ENCODE peak calls at places on chromosomes 1 and 21, in seven cellular contexts. One of them, this sample, is unnamed. For H3K4me1, the result is how much of the 10 kb centered on the place peaks cover.

GRCh38 chr21:45227735-45228134 is 60.0 kb downstream of the POFUT2 start:
- DNase-seq in cardiac muscle cell: no peak
- DNase-seq in adrenal gland: no peak
- DNase-seq in mammary epithelial cell: no peak
- DNase-seq in SK-N-SH: peak
- DNase-seq in MM.1S: no peak
- DNase-seq in pancreas: no peak
- DNase-seq in this sample: no peak

GRCh38 chr1:160858127-160858909 is 4.4 kb downstream of the CD244 start:
- DNase-seq in cardiac muscle cell: no peak
- DNase-seq in adrenal gland: no peak
- DNase-seq in mammary epithelial cell: no peak
- DNase-seq in SK-N-SH: no peak
- DNase-seq in MM.1S: no peak
- DNase-seq in pancreas: no peak
- DNase-seq in this sample: no peak

GRCh38 chr1:81304187-81304586 is 496.5 kb upstream of the ADGRL2 start:
- DNase-seq in cardiac muscle cell: no peak
- DNase-seq in adrenal gland: no peak
- DNase-seq in mammary epithelial cell: peak
- DNase-seq in SK-N-SH: peak
- DNase-seq in MM.1S: no peak
- DNase-seq in pancreas: no peak
- DNase-seq in this sample: no peak

GRCh38 chr1:43531453-43531905 is 796 bp downstream of the PTPRF start:
- DNase-seq in cardiac muscle cell: peak
- DNase-seq in adrenal gland: no peak
- DNase-seq in mammary epithelial cell: no peak
- DNase-seq in SK-N-SH: peak
- DNase-seq in MM.1S: no peak
- DNase-seq in pancreas: peak
- DNase-seq in this sample: no peak

GRCh38 chr1:152442765-152443164 is 28.7 kb upstream of the CRNN start:
- DNase-seq in cardiac muscle cell: no peak
- DNase-seq in adrenal gland: no peak
- DNase-seq in mammary epithelial cell: peak
- DNase-seq in SK-N-SH: no peak
- DNase-seq in MM.1S: no peak
- DNase-seq in pancreas: no peak
- DNase-seq in this sample: no peak

GRCh38 chr1:29508458-29509107 is 272.3 kb downstream of the PTPRU start:
- DNase-seq in cardiac muscle cell: no peak
- DNase-seq in adrenal gland: no peak
- DNase-seq in mammary epithelial cell: no peak
- DNase-seq in SK-N-SH: no peak
- DNase-seq in MM.1S: no peak
- DNase-seq in pancreas: peak
- DNase-seq in this sample: no peak

GRCh38 chr1:46820560-46821060 is 21.8 kb downstream of the CYP4B1 start:
- DNase-seq in cardiac muscle cell: no peak
- DNase-seq in adrenal gland: peak
- DNase-seq in mammary epithelial cell: no peak
- DNase-seq in SK-N-SH: no peak
- DNase-seq in MM.1S: no peak
- DNase-seq in pancreas: no peak
- DNase-seq in this sample: no peak

GRCh38 chr1:248863011-248863881 is 4.4 kb upstream of the ZNF692 start:
- DNase-seq in cardiac muscle cell: peak
- DNase-seq in adrenal gland: peak
- DNase-seq in mammary epithelial cell: peak
- DNase-seq in SK-N-SH: peak
- DNase-seq in MM.1S: peak
- DNase-seq in pancreas: peak
- DNase-seq in this sample: no peak

GRCh38 chr1:18572022-18572920 is 58.4 kb upstream of the PAX7 start:
- DNase-seq in cardiac muscle cell: no peak
- DNase-seq in adrenal gland: no peak
- DNase-seq in mammary epithelial cell: no peak
- DNase-seq in SK-N-SH: no peak
- DNase-seq in MM.1S: no peak
- DNase-seq in pancreas: no peak
- DNase-seq in this sample: no peak

GRCh38 chr1:50422675-50422945 is 633 bp downstream of the DMRTA2 start:
- DNase-seq in cardiac muscle cell: no peak
- DNase-seq in adrenal gland: no peak
- DNase-seq in mammary epithelial cell: no peak
- DNase-seq in SK-N-SH: no peak
- DNase-seq in MM.1S: no peak
- DNase-seq in pancreas: no peak
- DNase-seq in this sample: no peak

GRCh38 chr1:59238535-59238934 is 58.4 kb upstream of the FGGY start:
- DNase-seq in cardiac muscle cell: no peak
- DNase-seq in adrenal gland: no peak
- DNase-seq in mammary epithelial cell: no peak
- DNase-seq in SK-N-SH: no peak
- DNase-seq in MM.1S: no peak
- DNase-seq in pancreas: no peak
- DNase-seq in this sample: no peak

GRCh38 chr1:200364121-200364759 is 45.6 kb downstream of the ZNF281 start:
- DNase-seq in cardiac muscle cell: no peak
- DNase-seq in adrenal gland: no peak
- DNase-seq in mammary epithelial cell: no peak
- DNase-seq in SK-N-SH: no peak
- DNase-seq in MM.1S: no peak
- DNase-seq in pancreas: no peak
- DNase-seq in this sample: no peak

GRCh38 chr1:214586621-214587020 is 16.4 kb upstream of the CENPF start:
- DNase-seq in cardiac muscle cell: no peak
- DNase-seq in adrenal gland: no peak
- DNase-seq in mammary epithelial cell: no peak
- DNase-seq in SK-N-SH: no peak
- DNase-seq in MM.1S: no peak
- DNase-seq in pancreas: no peak
- DNase-seq in this sample: no peak

GRCh38 chr1:38656741-38657140 is 202.8 kb downstream of the RRAGC start:
- DNase-seq in cardiac muscle cell: no peak
- DNase-seq in adrenal gland: no peak
- DNase-seq in mammary epithelial cell: no peak
- DNase-seq in SK-N-SH: no peak
- DNase-seq in MM.1S: no peak
- DNase-seq in pancreas: no peak
- DNase-seq in this sample: no peak

GRCh38 chr1:234751678-234752077 is 141.7 kb upstream of the IRF2BP2 start:
- DNase-seq in cardiac muscle cell: no peak
- DNase-seq in adrenal gland: no peak
- DNase-seq in mammary epithelial cell: no peak
- DNase-seq in SK-N-SH: no peak
- DNase-seq in MM.1S: no peak
- DNase-seq in pancreas: no peak
- DNase-seq in this sample: no peak

GRCh38 chr1:100896481-100896982 is 642 bp downstream of the SLC30A7 start:
- DNase-seq in cardiac muscle cell: peak
- DNase-seq in adrenal gland: peak
- DNase-seq in mammary epithelial cell: peak
- DNase-seq in SK-N-SH: peak
- DNase-seq in MM.1S: peak
- DNase-seq in pancreas: no peak
- DNase-seq in this sample: no peak

GRCh38 chr1:150066838-150067183 is 765 bp upstream of the VPS45 start:
- DNase-seq in cardiac muscle cell: peak
- DNase-seq in adrenal gland: no peak
- DNase-seq in mammary epithelial cell: no peak
- DNase-seq in SK-N-SH: no peak
- DNase-seq in MM.1S: peak
- DNase-seq in pancreas: peak
- DNase-seq in this sample: no peak

GRCh38 chr1:48673725-48674124 is 103.0 kb downstream of the BEND5 start:
- DNase-seq in cardiac muscle cell: peak
- DNase-seq in adrenal gland: no peak
- DNase-seq in mammary epithelial cell: no peak
- DNase-seq in SK-N-SH: no peak
- DNase-seq in MM.1S: no peak
- DNase-seq in pancreas: no peak
- DNase-seq in this sample: no peak

GRCh38 chr1:48670234-48671020 is 106.3 kb downstream of the BEND5 start:
- DNase-seq in cardiac muscle cell: no peak
- DNase-seq in adrenal gland: peak
- DNase-seq in mammary epithelial cell: no peak
- DNase-seq in SK-N-SH: no peak
- DNase-seq in MM.1S: no peak
- DNase-seq in pancreas: no peak
- DNase-seq in this sample: no peak

GRCh38 chr1:48668339-48668738 is 108.4 kb downstream of the BEND5 start:
- DNase-seq in cardiac muscle cell: no peak
- DNase-seq in adrenal gland: no peak
- DNase-seq in mammary epithelial cell: no peak
- DNase-seq in SK-N-SH: no peak
- DNase-seq in MM.1S: no peak
- DNase-seq in pancreas: no peak
- DNase-seq in this sample: no peak

GRCh38 chr1:48674641-48675040 is 102.0 kb downstream of the BEND5 start:
- DNase-seq in cardiac muscle cell: no peak
- DNase-seq in adrenal gland: no peak
- DNase-seq in mammary epithelial cell: peak
- DNase-seq in SK-N-SH: peak
- DNase-seq in MM.1S: no peak
- DNase-seq in pancreas: no peak
- DNase-seq in this sample: no peak

DNA sequence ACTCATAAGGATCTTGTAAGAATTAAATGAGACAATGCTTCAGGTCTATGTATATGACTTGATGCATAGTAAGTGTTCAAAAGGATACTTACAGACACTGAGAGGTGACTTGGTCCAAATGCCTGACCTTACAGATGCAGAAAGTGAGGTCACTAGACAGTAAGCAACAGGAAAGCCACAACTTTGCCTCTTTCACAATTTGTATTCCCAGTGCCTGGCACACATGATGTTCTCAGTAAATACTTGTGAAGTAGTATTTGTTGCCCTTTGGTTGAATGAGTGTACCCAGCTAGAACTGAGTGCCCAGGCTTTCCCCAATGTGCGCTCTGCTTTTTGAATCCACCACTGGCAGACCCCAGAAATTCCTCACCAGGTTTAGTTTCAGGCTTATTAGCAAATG is 105.1 kb downstream of the BEND5 start:
- DNase-seq in cardiac muscle cell: no peak
- DNase-seq in adrenal gland: no peak
- DNase-seq in mammary epithelial cell: no peak
- DNase-seq in SK-N-SH: no peak
- DNase-seq in MM.1S: no peak
- DNase-seq in pancreas: no peak
- DNase-seq in this sample: no peak
- H3K4me1 ChIP-seq in cardiac muscle cell: under half
- H3K4me1 ChIP-seq in adrenal gland: under half
- H3K4me1 ChIP-seq in mammary epithelial cell: under half
- H3K4me1 ChIP-seq in SK-N-SH: under half
- H3K4me1 ChIP-seq in MM.1S: under half
- H3K4me1 ChIP-seq in pancreas: under half
- H3K4me1 ChIP-seq in this sample: under half

GRCh38 chr1:205670143-205670431 is 10.2 kb downstream of the SLC45A3 start:
- DNase-seq in cardiac muscle cell: no peak
- DNase-seq in adrenal gland: no peak
- DNase-seq in mammary epithelial cell: no peak
- DNase-seq in SK-N-SH: peak
- DNase-seq in MM.1S: no peak
- DNase-seq in pancreas: no peak
- DNase-seq in this sample: no peak

GRCh38 chr1:205670611-205671430 is 9.5 kb downstream of the SLC45A3 start:
- DNase-seq in cardiac muscle cell: peak
- DNase-seq in adrenal gland: no peak
- DNase-seq in mammary epithelial cell: no peak
- DNase-seq in SK-N-SH: peak
- DNase-seq in MM.1S: no peak
- DNase-seq in pancreas: no peak
- DNase-seq in this sample: no peak

GRCh38 chr1:205667909-205668643 is 12.2 kb downstream of the SLC45A3 start:
- DNase-seq in cardiac muscle cell: no peak
- DNase-seq in adrenal gland: no peak
- DNase-seq in mammary epithelial cell: peak
- DNase-seq in SK-N-SH: no peak
- DNase-seq in MM.1S: no peak
- DNase-seq in pancreas: no peak
- DNase-seq in this sample: no peak

GRCh38 chr1:205669341-205670142 is 10.8 kb downstream of the SLC45A3 start:
- DNase-seq in cardiac muscle cell: no peak
- DNase-seq in adrenal gland: no peak
- DNase-seq in mammary epithelial cell: no peak
- DNase-seq in SK-N-SH: peak
- DNase-seq in MM.1S: no peak
- DNase-seq in pancreas: no peak
- DNase-seq in this sample: no peak

GRCh38 chr1:205668951-205669340 is 11.4 kb downstream of the SLC45A3 start:
- DNase-seq in cardiac muscle cell: no peak
- DNase-seq in adrenal gland: no peak
- DNase-seq in mammary epithelial cell: no peak
- DNase-seq in SK-N-SH: peak
- DNase-seq in MM.1S: peak
- DNase-seq in pancreas: no peak
- DNase-seq in this sample: no peak
- TF ChIP-seq CTCF in cardiac muscle cell: no peak
- TF ChIP-seq CTCF in adrenal gland: no peak
- TF ChIP-seq CTCF in mammary epithelial cell: peak
- TF ChIP-seq CTCF in SK-N-SH: no peak
- TF ChIP-seq CTCF in MM.1S: peak
- TF ChIP-seq CTCF in pancreas: no peak
- TF ChIP-seq CTCF in this sample: no peak

GRCh38 chr1:156143765-156144489 is 9.5 kb upstream of the SEMA4A start:
- DNase-seq in cardiac muscle cell: no peak
- DNase-seq in adrenal gland: no peak
- DNase-seq in mammary epithelial cell: no peak
- DNase-seq in SK-N-SH: no peak
- DNase-seq in MM.1S: no peak
- DNase-seq in pancreas: no peak
- DNase-seq in this sample: no peak

GRCh38 chr1:156146006-156146748 is 7.2 kb upstream of the SEMA4A start:
- DNase-seq in cardiac muscle cell: peak
- DNase-seq in adrenal gland: peak
- DNase-seq in mammary epithelial cell: peak
- DNase-seq in SK-N-SH: peak
- DNase-seq in MM.1S: peak
- DNase-seq in pancreas: no peak
- DNase-seq in this sample: no peak

GRCh38 chr1:156144747-156145146 is 8.6 kb upstream of the SEMA4A start:
- DNase-seq in cardiac muscle cell: no peak
- DNase-seq in adrenal gland: no peak
- DNase-seq in mammary epithelial cell: no peak
- DNase-seq in SK-N-SH: no peak
- DNase-seq in MM.1S: no peak
- DNase-seq in pancreas: no peak
- DNase-seq in this sample: no peak

GRCh38 chr1:156146749-156147405 is 6.5 kb upstream of the SEMA4A start:
- DNase-seq in cardiac muscle cell: no peak
- DNase-seq in adrenal gland: no peak
- DNase-seq in mammary epithelial cell: peak
- DNase-seq in SK-N-SH: no peak
- DNase-seq in MM.1S: no peak
- DNase-seq in pancreas: no peak
- DNase-seq in this sample: no peak

GRCh38 chr1:156145622-156146005 is 7.8 kb upstream of the SEMA4A start:
- DNase-seq in cardiac muscle cell: no peak
- DNase-seq in adrenal gland: no peak
- DNase-seq in mammary epithelial cell: no peak
- DNase-seq in SK-N-SH: no peak
- DNase-seq in MM.1S: no peak
- DNase-seq in pancreas: no peak
- DNase-seq in this sample: no peak
- H3K4me1 ChIP-seq in cardiac muscle cell: under half
- H3K4me1 ChIP-seq in adrenal gland: under half
- H3K4me1 ChIP-seq in mammary epithelial cell: under half
- H3K4me1 ChIP-seq in SK-N-SH: under half
- H3K4me1 ChIP-seq in MM.1S: under half
- H3K4me1 ChIP-seq in pancreas: under half
- H3K4me1 ChIP-seq in this sample: under half

GRCh38 chr1:3695326-3696217 is 43.3 kb downstream of the TP73 start:
- DNase-seq in cardiac muscle cell: peak
- DNase-seq in adrenal gland: peak
- DNase-seq in mammary epithelial cell: no peak
- DNase-seq in SK-N-SH: peak
- DNase-seq in MM.1S: no peak
- DNase-seq in pancreas: peak
- DNase-seq in this sample: no peak
- TF ChIP-seq CTCF in cardiac muscle cell: peak
- TF ChIP-seq CTCF in adrenal gland: peak
- TF ChIP-seq CTCF in mammary epithelial cell: peak
- TF ChIP-seq CTCF in SK-N-SH: peak
- TF ChIP-seq CTCF in MM.1S: peak
- TF ChIP-seq CTCF in pancreas: peak
- TF ChIP-seq CTCF in this sample: peak

This sample was measured in RWPE2.